ENCODE peak calls at places on chromosomes 16 and 17, in five cellular contexts. E, S, O, V and H are unnamed samples.

GRCh38 chr16:58588406-58588805 is 41.2 kb downstream of the CNOT1 start:
- DNase-seq in E (no peak), S (no peak), O (no peak), V (no peak), H (no peak)

GRCh38 chr17:32226881-32227280 is 38.8 kb upstream of the RHBDL3 start:
- DNase-seq in E (no peak), S (no peak), O (no peak), V (no peak), H (no peak)

GRCh38 chr17:81440511-81441244 is 45.4 kb downstream of the BAHCC1 start:
- DNase-seq in E (no peak), S (peak), O (no peak), V (no peak), H (no peak)

GRCh38 chr16:77212736-77213541 is 13.7 kb downstream of the SYCE1L start:
- DNase-seq in E (peak), S (peak), O (peak), V (peak), H (no peak)

GRCh38 chr16:60788631-60789030 is 1247.6 kb downstream of the CDH8 start:
- DNase-seq in E (no peak), S (peak), O (no peak), V (no peak), H (no peak)

GRCh38 chr16:22641030-22641671 is 130.5 kb downstream of the NPIPB5 start:
- DNase-seq in E (peak), S (peak), O (no peak), V (no peak), H (no peak)

GRCh38 chr16:85330694-85331188 is 218.5 kb upstream of the CIBAR2 start:
- DNase-seq in E (peak), S (peak), O (no peak), V (no peak), H (no peak)

GRCh38 chr16:57810197-57811024 is 8.1 kb upstream of the KIFC3 start:
- DNase-seq in E (peak), S (peak), O (peak), V (peak), H (no peak)

GRCh38 chr17:42017866-42018200 is 594 bp upstream of the DNAJC7 start:
- DNase-seq in E (peak), S (peak), O (no peak), V (no peak), H (no peak)

GRCh38 chr16:27436065-27436464 is 34.1 kb downstream of the IL21R start:
- DNase-seq in E (no peak), S (no peak), O (no peak), V (no peak), H (no peak)

GRCh38 chr16:66007717-66008116 is 358.8 kb upstream of the CDH5 start:
- DNase-seq in E (no peak), S (peak), O (no peak), V (no peak), H (no peak)

GRCh38 chr16:88624481-88624880 is 13.9 kb upstream of the IL17C start:
- DNase-seq in E (no peak), S (no peak), O (no peak), V (no peak), H (no peak)

GRCh38 chr17:37592291-37592690 is 16.9 kb downstream of the SYNRG start:
- DNase-seq in E (no peak), S (no peak), O (no peak), V (no peak), H (no peak)

GRCh38 chr17:74820037-74820436 is 39.6 kb downstream of the GRIN2C start:
- DNase-seq in E (no peak), S (no peak), O (no peak), V (no peak), H (no peak)

GRCh38 chr17:80497726-80498241 is 21.4 kb upstream of the NPTX1 start:
- DNase-seq in E (peak), S (no peak), O (no peak), V (no peak), H (no peak)

GRCh38 chr17:61469474-61469873 is 17.3 kb downstream of the TBX4 start:
- DNase-seq in E (no peak), S (no peak), O (peak), V (no peak), H (no peak)

GRCh38 chr16:69924777-69925191 is 26.4 kb upstream of the CLEC18A start:
- DNase-seq in E (no peak), S (no peak), O (peak), V (no peak), H (no peak)

GRCh38 chr16:2816751-2817495 is at the start of gene PRSS21:
- DNase-seq in E (peak), S (no peak), O (no peak), V (no peak), H (no peak)

GRCh38 chr16:81483064-81483969 is 38.7 kb downstream of the CMIP start:
- DNase-seq in E (no peak), S (no peak), O (peak), V (no peak), H (no peak)

GRCh38 chr17:4005296-4006164 is 41.3 kb upstream of the ATP2A3 start:
- DNase-seq in E (no peak), S (no peak), O (no peak), V (no peak), H (no peak)

GRCh38 chr16:4994719-4995434 is 36.7 kb downstream of the SEC14L5 start:
- DNase-seq in E (no peak), S (no peak), O (no peak), V (no peak), H (no peak)

GRCh38 chr16:8975039-8975438 is 11.3 kb upstream of the USP7 start:
- DNase-seq in E (no peak), S (no peak), O (no peak), V (no peak), H (no peak)

GRCh38 chr17:32516940-32517711 is 30.3 kb downstream of the CDK5R1 start:
- DNase-seq in E (peak), S (no peak), O (no peak), V (no peak), H (no peak)

GRCh38 chr17:48101012-48101720 is at the start of gene CBX1:
- DNase-seq in E (peak), S (peak), O (peak), V (peak), H (peak)

GRCh38 chr17:47742319-47743181 is 9.5 kb downstream of the TBX21 start:
- DNase-seq in E (no peak), S (peak), O (no peak), V (no peak), H (no peak)

GRCh38 chr17:58327363-58328194 is 1.0 kb downstream of the TSPOAP1 start:
- DNase-seq in E (no peak), S (no peak), O (peak), V (no peak), H (no peak)

GRCh38 chr17:14845562-14846335 is 419.4 kb downstream of the PMP22 start:
- DNase-seq in E (no peak), S (no peak), O (no peak), V (no peak), H (no peak)

GRCh38 chr16:69307091-69307490 is 4.1 kb upstream of the VPS4A start:
- DNase-seq in E (no peak), S (no peak), O (no peak), V (no peak), H (no peak)

GRCh38 chr17:32487460-32488176 is 825 bp downstream of the CDK5R1 start:
- DNase-seq in E (peak), S (peak), O (peak), V (no peak), H (no peak)

GRCh38 chr17:28563475-28563874 is 7.8 kb downstream of the PIGS start:
- DNase-seq in E (no peak), S (no peak), O (no peak), V (no peak), H (no peak)

GRCh38 chr17:1979182-1979980 is 45.8 kb downstream of the RTN4RL1 start:
- DNase-seq in E (no peak), S (peak), O (peak), V (no peak), H (no peak)

GRCh38 chr17:72556944-72557826 is 436.4 kb downstream of the SOX9 start:
- DNase-seq in E (peak), S (peak), O (peak), V (peak), H (no peak)